ENCODE peak calls at places on chromosomes 11 and 22, in nine cellular contexts. I, P, D, J, W, L, R, O and C are unnamed samples.

GRCh38 chr11:73249304-73249703 is 22.8 kb upstream of the P2RY6 start:
- DNase-seq in L (no peak), W (no peak), D (no peak), R (no peak), O (no peak), P (no peak), I (no peak), J (no peak), C (no peak)

GRCh38 chr11:66561975-66562248 is 6.5 kb downstream of the CTSF start:
- DNase-seq in O (no peak), I (no peak), D (no peak), W (no peak), R (no peak), L (no peak), J (no peak), P (no peak), C (no peak)

GRCh38 chr22:36332623-36333331 is 55.0 kb downstream of the MYH9 start:
- DNase-seq in I (no peak), P (no peak), L (no peak), R (peak; percentile 57), J (peak; percentile 57), O (no peak), W (peak; percentile 52), D (no peak), C (no peak)

GRCh38 chr11:102940714-102941588 is 14.6 kb downstream of the MMP13 start:
- DNase-seq in I (no peak), O (no peak), D (no peak), P (no peak), L (peak; percentile 76), W (peak; percentile 73), J (no peak), R (peak; percentile 21), C (peak; percentile 78)

GRCh38 chr11:61429346-61429690 is 457 bp downstream of the CPSF7 start:
- DNase-seq in I (peak; percentile 48), W (peak; percentile 67), J (peak; percentile 61), L (peak; percentile 61), P (peak; percentile 38), R (peak; percentile 73), D (no peak), O (peak; percentile 87), C (peak; percentile 74)

GRCh38 chr22:19597399-19597735 is 73.2 kb upstream of the CLDN5 start:
- DNase-seq in O (no peak), D (no peak), W (no peak), P (no peak), L (no peak), J (peak; percentile 54), R (no peak), I (no peak), C (no peak)

GRCh38 chr22:38760477-38761201 is 4.8 kb upstream of the SUN2 start:
- DNase-seq in J (no peak), W (no peak), D (no peak), I (no peak), R (no peak), P (no peak), O (no peak), L (peak; percentile 73), C (peak; percentile 22)

GRCh38 chr11:65218446-65218845 is 36.7 kb downstream of the CAPN1 start:
- DNase-seq in I (no peak), L (no peak), O (peak; percentile 67), W (no peak), D (no peak), R (peak; percentile 13), P (no peak), J (no peak), C (no peak)

GRCh38 chr11:15697437-15698236 is 582.9 kb downstream of the INSC start:
- DNase-seq in O (no peak), W (no peak), D (no peak), L (no peak), J (no peak), I (no peak), R (no peak), P (no peak), C (no peak)

GRCh38 chr11:118619444-118620205 is 12.2 kb downstream of the PHLDB1 start:
- DNase-seq in W (peak; percentile 93), O (peak; percentile 92), J (no peak), R (peak; percentile 66), D (no peak), P (no peak), I (no peak), L (no peak), C (peak; percentile 75)

GRCh38 chr11:5252280-5253265 is 2.0 kb downstream of the HBG2 start:
- DNase-seq in W (no peak), R (no peak), J (no peak), P (no peak), D (no peak), I (no peak), L (no peak), O (no peak), C (no peak)

GRCh38 chr11:28690746-28691145 is 582.6 kb downstream of the METTL15 start:
- DNase-seq in O (no peak), P (no peak), W (no peak), D (no peak), R (no peak), I (no peak), L (no peak), J (no peak), C (no peak)

GRCh38 chr11:112877561-112877960 is 83.7 kb upstream of the NCAM1 start:
- DNase-seq in J (no peak), W (no peak), O (no peak), D (no peak), P (no peak), R (no peak), L (peak; percentile 31), I (no peak), C (no peak)

GRCh38 chr11:10792385-10793068 is 16.2 kb downstream of the EIF4G2 start:
- DNase-seq in O (peak; percentile 97), P (peak; percentile 82), R (peak; percentile 87), W (peak; percentile 80), J (peak; percentile 68), L (peak; percentile 68), I (peak; percentile 77), D (peak; percentile 19), C (peak; percentile 89)

GRCh38 chr11:110128161-110128560 is 35.0 kb downstream of the ZC3H12C start:
- DNase-seq in L (peak; percentile 53), W (no peak), D (no peak), O (no peak), P (no peak), R (no peak), J (no peak), I (no peak), C (no peak)

GRCh38 chr11:18080451-18080850 is 25.4 kb downstream of the SAAL1 start:
- DNase-seq in L (no peak), O (no peak), R (no peak), I (no peak), P (no peak), J (no peak), W (no peak), D (no peak), C (no peak)

GRCh38 chr22:47213571-47214230 is 451.3 kb downstream of the TBC1D22A start:
- DNase-seq in J (peak; percentile 18), W (peak; percentile 9), R (no peak), O (peak; percentile 31), I (no peak), D (no peak), L (no peak), P (peak; percentile 10), C (no peak)

GRCh38 chr11:40129276-40129675 is 1330.2 kb downstream of the LRRC4C start:
- DNase-seq in R (no peak), L (no peak), I (no peak), W (peak; percentile 10), O (no peak), J (no peak), P (no peak), D (no peak), C (no peak)

GRCh38 chr11:78731008-78731407 is 156.3 kb upstream of the NARS2 start:
- DNase-seq in J (no peak), L (peak; percentile 31), W (no peak), P (no peak), I (no peak), O (no peak), D (no peak), R (no peak), C (no peak)

GRCh38 chr11:17263803-17264202 is 12.7 kb upstream of the NUCB2 start:
- DNase-seq in L (no peak), D (no peak), R (no peak), P (no peak), J (no peak), W (peak; percentile 15), O (no peak), I (no peak), C (peak; percentile 24)

GRCh38 chr22:50625131-50625567 is 2.8 kb downstream of the ARSA start:
- DNase-seq in D (no peak), W (no peak), P (no peak), O (no peak), I (no peak), R (peak; percentile 16), L (no peak), J (no peak), C (no peak)

GRCh38 chr22:45602824-45603301 is 68.8 kb upstream of the ATXN10 start:
- DNase-seq in O (no peak), L (no peak), J (no peak), P (no peak), R (no peak), I (no peak), D (no peak), W (peak; percentile 51), C (peak; percentile 51)

GRCh38 chr22:39365406-39365782 is 15.6 kb downstream of the SYNGR1 start:
- DNase-seq in J (no peak), L (no peak), D (no peak), I (no peak), W (no peak), R (no peak), P (no peak), O (no peak), C (no peak)